ENCODE peak calls at places on chromosomes 3 and 15, in nine cellular contexts. R is bronchial epithelial cell; V is H54; M is stimulated activated CD8-positive, alpha-beta memory T cell treated with anti-CD3 and anti-CD28 coated beads, Interleukin-15, amount 100 ng/mL, for 4 hours; Q is IMR-90; S is neural crest cell; J is islet precursor cell; L is pancreas; O is NCI-H146. K is an unnamed sample.

GRCh38 chr3:62529230-62529629 is 155.9 kb upstream of the FEZF2 start:
- DNase-seq in R (peak; percentile 48), V (no peak), O (no peak), Q (peak; percentile 8), S (peak; percentile 65), M (no peak), L (no peak), J (peak; percentile 84), K (peak; percentile 26)

GRCh38 chr3:151086484-151087456 is 1.3 kb downstream of the MED12L start:
- DNase-seq in S (peak; percentile 65), Q (peak; percentile 86), J (peak; percentile 96), L (peak; percentile 90), M (peak; percentile 42), R (peak; percentile 64), O (peak; percentile 95), V (no peak), K (peak; percentile 84)

GRCh38 chr3:16463914-16464313 is 49.6 kb downstream of the RFTN1 start:
- DNase-seq in J (no peak), V (no peak), L (no peak), R (no peak), S (no peak), O (no peak), Q (no peak), M (no peak), K (no peak)

GRCh38 chr3:148379763-148380162 is 317.9 kb upstream of the AGTR1 start:
- DNase-seq in O (peak; percentile 76), J (no peak), L (no peak), R (peak; percentile 62), S (no peak), V (no peak), Q (peak; percentile 69), M (no peak), K (no peak)

GRCh38 chr15:38899300-38899699 is 334.7 kb upstream of the RASGRP1 start:
- DNase-seq in V (no peak), R (peak; percentile 68), Q (peak; percentile 92), J (no peak), L (no peak), O (no peak), M (no peak), S (no peak), K (no peak)

GRCh38 chr3:174958671-174959328 is 99.7 kb downstream of the NAALADL2 start:
- DNase-seq in R (no peak), L (no peak), V (no peak), O (no peak), M (no peak), J (no peak), Q (peak; percentile 5), S (no peak), K (no peak)

GRCh38 chr3:71225285-71225684 is 358.2 kb downstream of the FOXP1 start:
- DNase-seq in Q (peak; percentile 73), V (no peak), R (no peak), O (no peak), S (no peak), L (no peak), M (no peak), J (no peak), K (no peak)

GRCh38 chr15:59232476-59232875 is 25.8 kb downstream of the LDHAL6B start:
- DNase-seq in M (no peak), V (peak; percentile 7), R (peak; percentile 80), L (no peak), O (no peak), S (no peak), Q (peak; percentile 93), J (no peak), K (no peak)

GRCh38 chr15:90557651-90558084 is 27.9 kb downstream of the CRTC3 start:
- DNase-seq in V (no peak), O (no peak), S (no peak), L (peak; percentile 88), Q (peak; percentile 65), R (no peak), J (no peak), M (no peak), K (peak; percentile 87)

GRCh38 chr15:69612112-69612511 is 159.5 kb downstream of the RPLP1 start:
- DNase-seq in M (no peak), S (no peak), O (peak; percentile 56), L (no peak), Q (no peak), J (no peak), R (no peak), V (no peak), K (no peak)

GRCh38 chr3:146834917-146835316 is 229.8 kb upstream of the PLSCR5 start:
- DNase-seq in Q (no peak), R (no peak), J (no peak), V (no peak), L (no peak), O (no peak), S (no peak), M (no peak), K (no peak)

GRCh38 chr3:18124501-18124900 is 300.6 kb downstream of the SATB1 start:
- DNase-seq in R (peak; percentile 85), O (peak; percentile 18), Q (peak; percentile 67), J (peak; percentile 66), S (no peak), M (no peak), L (no peak), V (peak; percentile 11), K (no peak)

GRCh38 chr3:78734048-78734637 is 1033.7 kb downstream of the ROBO1 start:
- DNase-seq in S (no peak), Q (peak; percentile 83), V (no peak), J (no peak), R (peak; percentile 28), L (no peak), M (no peak), O (peak; percentile 37), K (no peak)

GRCh38 chr3:197298858-197299854 is 744 bp upstream of the DLG1 start:
- DNase-seq in R (peak; percentile 60), M (no peak), O (peak; percentile 71), J (peak; percentile 78), Q (no peak), L (peak; percentile 80), S (peak; percentile 12), V (peak; percentile 61), K (peak; percentile 52)

GRCh38 chr3:15102256-15102655 is 3.3 kb upstream of the RBSN start:
- DNase-seq in J (no peak), R (no peak), V (peak; percentile 32), S (no peak), Q (no peak), M (no peak), O (no peak), L (peak; percentile 79), K (no peak)

GRCh38 chr15:48388017-48388936 is 57.0 kb downstream of the DUT start:
- DNase-seq in L (no peak), R (no peak), V (no peak), S (no peak), Q (peak; percentile 37), J (peak; percentile 29), M (no peak), O (no peak), K (no peak)

GRCh38 chr15:41504751-41505492 is 8.7 kb downstream of the LTK start:
- DNase-seq in R (no peak), V (no peak), M (no peak), J (no peak), Q (no peak), O (no peak), L (no peak), S (no peak), K (no peak)

GRCh38 chr3:11542551-11542950 is 101.2 kb downstream of the VGLL4 start:
- DNase-seq in O (no peak), J (no peak), V (no peak), S (no peak), Q (no peak), L (no peak), M (no peak), R (no peak), K (peak; percentile 8)

GRCh38 chr3:66037330-66037985 is 1.3 kb downstream of the MAGI1 start:
- DNase-seq in S (peak; percentile 11), M (no peak), J (peak; percentile 89), R (peak; percentile 51), L (peak; percentile 77), O (peak; percentile 15), V (peak; percentile 44), Q (peak; percentile 64), K (peak; percentile 25)

GRCh38 chr3:143586565-143586964 is 261.7 kb downstream of the SLC9A9 start:
- DNase-seq in S (no peak), O (no peak), J (no peak), L (no peak), M (no peak), Q (no peak), R (no peak), V (no peak), K (no peak)

GRCh38 chr15:36428102-36428845 is 151.2 kb upstream of the CDIN1 start:
- DNase-seq in J (peak; percentile 97), V (peak; percentile 27), M (no peak), O (no peak), R (peak; percentile 96), Q (peak; percentile 100), L (no peak), S (no peak), K (no peak)

GRCh38 chr3:113952921-113953320 is 5.1 kb downstream of the ZDHHC23 start:
- DNase-seq in V (no peak), Q (no peak), R (no peak), S (no peak), J (no peak), L (no peak), M (no peak), O (no peak), K (no peak)

GRCh38 chr3:24680214-24680967 is 185.7 kb upstream of the THRB start:
- DNase-seq in V (peak; percentile 22), O (peak; percentile 2), Q (no peak), L (peak; percentile 71), R (peak; percentile 37), S (peak; percentile 85), M (no peak), J (peak; percentile 87), K (peak; percentile 71)

GRCh38 chr3:138434276-138434874 is at the start of gene ESYT3:
- DNase-seq in O (peak; percentile 95), J (peak; percentile 88), R (peak; percentile 91), S (peak; percentile 49), L (peak; percentile 89), Q (peak; percentile 43), V (no peak), M (no peak), K (peak; percentile 46)

GRCh38 chr3:152225176-152225575 is 43.6 kb upstream of the MBNL1 start:
- DNase-seq in R (no peak), O (no peak), M (no peak), J (no peak), Q (peak; percentile 67), S (no peak), L (no peak), V (no peak), K (no peak)

GRCh38 chr3:47636225-47636624 is 57.6 kb upstream of the CSPG5 start:
- DNase-seq in L (no peak), R (no peak), J (no peak), O (no peak), S (no peak), V (no peak), M (no peak), Q (no peak), K (no peak)

GRCh38 chr15:92733090-92733933 is 77.7 kb upstream of the FAM174B start:
- DNase-seq in O (peak; percentile 70), R (no peak), V (no peak), S (no peak), J (no peak), Q (no peak), L (no peak), M (no peak), K (no peak)

GRCh38 chr3:12967751-12968209 is 105.4 kb downstream of the IQSEC1 start:
- DNase-seq in J (peak; percentile 97), L (peak; percentile 96), Q (peak; percentile 83), S (peak; percentile 81), R (peak; percentile 58), V (peak; percentile 96), M (peak; percentile 76), O (peak; percentile 65), K (peak; percentile 92)

GRCh38 chr3:189967254-189967865 is 153.3 kb downstream of the P3H2 start:
- DNase-seq in M (no peak), R (peak; percentile 59), V (peak; percentile 26), J (no peak), L (no peak), O (peak; percentile 71), Q (peak; percentile 65), S (peak; percentile 42), K (no peak)

GRCh38 chr3:30467596-30468238 is 138.7 kb upstream of the TGFBR2 start:
- DNase-seq in L (no peak), M (no peak), V (no peak), O (no peak), J (no peak), S (no peak), R (peak; percentile 81), Q (peak; percentile 61), K (no peak)

GRCh38 chr3:14780927-14781507 is 37.7 kb upstream of the FGD5 start:
- DNase-seq in R (peak; percentile 48), Q (peak; percentile 30), M (no peak), O (peak; percentile 68), L (no peak), V (peak; percentile 60), J (peak; percentile 89), S (peak; percentile 44), K (peak; percentile 49)